ENCODE peak calls at places on chromosome 15, in six cellular contexts. N is spleen, Y is lower leg skin, S is uterus, J is IMR-90, U is esophagus squamous epithelium. P is an unnamed sample.

GRCh38 chr15:66226736-66227135 is 26.8 kb downstream of the MEGF11 start:
- DNase-seq in N (peak; percentile 29), Y (no peak), S (no peak), J (no peak), U (no peak), P (no peak)

GRCh38 chr15:34001536-34001935 is 33.2 kb downstream of the CHRM5 start:
- DNase-seq in N (no peak), Y (no peak), S (no peak), J (no peak), U (no peak), P (no peak)

GRCh38 chr15:31214864-31215489 is 111.7 kb upstream of the KLF13 start:
- DNase-seq in N (peak; percentile 84), Y (peak; percentile 93), S (peak; percentile 63), J (no peak), U (no peak), P (no peak)

GRCh38 chr15:46151786-46152185 is 517.0 kb downstream of the SQOR start:
- DNase-seq in N (no peak), Y (no peak), S (no peak), J (peak; percentile 15), U (no peak), P (no peak)

GRCh38 chr15:64864080-64864479 is 22.4 kb downstream of the PLEKHO2 start:
- DNase-seq in N (no peak), Y (no peak), S (no peak), J (peak; percentile 38), U (no peak), P (no peak)

GRCh38 chr15:88989578-88989977 is 76.4 kb upstream of the MFGE8 start:
- DNase-seq in N (no peak), Y (no peak), S (no peak), J (peak; percentile 94), U (no peak), P (no peak)

GRCh38 chr15:70589221-70589620 is 174.1 kb downstream of the UACA start:
- DNase-seq in N (no peak), Y (no peak), S (no peak), J (peak; percentile 74), U (no peak), P (no peak)

GRCh38 chr15:54187325-54187724 is 209.1 kb downstream of the UNC13C start:
- DNase-seq in N (no peak), Y (no peak), S (no peak), J (no peak), U (no peak), P (no peak)

GRCh38 chr15:91694829-91695205 is 158.7 kb upstream of the SLCO3A1 start:
- DNase-seq in N (no peak), Y (peak; percentile 89), S (peak; percentile 90), J (peak; percentile 47), U (no peak), P (no peak)

GRCh38 chr15:76803049-76803571 is 102.0 kb downstream of the SCAPER start:
- DNase-seq in N (no peak), Y (no peak), S (no peak), J (no peak), U (no peak), P (no peak)

DNA sequence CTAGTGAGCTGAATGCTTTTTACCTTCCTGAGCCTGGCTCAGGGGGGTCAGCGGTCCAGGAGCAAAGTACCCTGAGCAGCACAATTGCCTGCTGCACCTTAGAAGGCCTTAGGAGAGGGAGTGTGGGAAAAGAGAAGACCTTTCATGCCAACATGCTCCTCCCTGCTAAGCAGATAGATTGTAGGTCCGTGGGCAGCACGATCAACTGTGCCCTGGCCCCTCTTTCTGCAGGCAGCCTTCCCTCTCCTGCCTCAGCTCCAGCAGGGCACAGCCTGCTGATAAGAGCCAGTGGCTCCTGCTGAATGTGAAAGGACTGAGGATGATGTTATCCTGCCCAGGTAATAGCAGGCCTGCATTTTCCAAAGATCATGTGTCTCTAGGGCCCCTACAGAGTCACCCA is 4.1 kb downstream of the CORO2B start:
- DNase-seq in N (peak; percentile 30), Y (no peak), S (no peak), J (no peak), U (no peak), P (no peak)
- TF ChIP-seq POLR2A in N (no peak), Y (no peak), S (no peak), J (no peak), U (no peak), P (no peak)

GRCh38 chr15:82570721-82571519 is 30.7 kb upstream of the RPS17 start:
- DNase-seq in N (no peak), Y (no peak), S (peak; percentile 17), J (peak; percentile 70), U (no peak), P (no peak)

GRCh38 chr15:82567661-82568060 is 27.4 kb upstream of the RPS17 start:
- DNase-seq in N (no peak), Y (no peak), S (no peak), J (no peak), U (no peak), P (no peak)

GRCh38 chr15:82571722-82572222 is 31.5 kb upstream of the RPS17 start:
- DNase-seq in N (no peak), Y (peak; percentile 93), S (peak; percentile 77), J (peak; percentile 83), U (no peak), P (no peak)

GRCh38 chr15:82568986-82569385 is 28.7 kb upstream of the RPS17 start:
- DNase-seq in N (peak; percentile 44), Y (no peak), S (no peak), J (no peak), U (no peak), P (no peak)

DNA sequence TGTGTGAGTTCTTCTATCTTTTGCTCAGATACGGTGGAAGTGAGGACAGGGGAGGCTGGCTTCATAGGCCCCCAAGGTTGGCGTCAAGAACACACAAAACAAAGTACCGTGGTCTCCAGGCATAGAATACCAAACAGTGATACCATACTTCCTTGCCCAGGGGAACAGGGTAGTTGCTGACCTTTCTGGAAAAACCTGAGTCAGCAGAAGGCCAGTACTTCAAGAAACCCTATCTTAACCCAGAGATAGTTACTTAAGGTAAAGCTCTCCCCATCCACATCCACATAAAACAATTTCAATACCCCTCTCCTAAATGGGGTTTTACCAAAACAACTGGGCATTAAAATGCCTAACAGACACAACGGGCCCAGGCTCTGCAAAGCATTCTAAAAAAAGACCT is 29.6 kb upstream of the RPS17 start:
- DNase-seq in N (no peak), Y (no peak), S (no peak), J (no peak), U (no peak), P (no peak)
- TF ChIP-seq POLR2A in N (no peak), Y (no peak), S (no peak), J (no peak), U (no peak), P (no peak)

GRCh38 chr15:63288778-63289378 is 11.5 kb downstream of the APH1B start:
- DNase-seq in N (no peak), Y (no peak), S (no peak), J (peak; percentile 69), U (no peak), P (peak; percentile 63)

GRCh38 chr15:63283126-63283525 is 5.7 kb downstream of the APH1B start:
- DNase-seq in N (peak; percentile 89), Y (no peak), S (no peak), J (no peak), U (no peak), P (no peak)

GRCh38 chr15:63284379-63284778 is 7.0 kb downstream of the APH1B start:
- DNase-seq in N (no peak), Y (no peak), S (no peak), J (no peak), U (no peak), P (no peak)

GRCh38 chr15:63288342-63288741 is 10.9 kb downstream of the APH1B start:
- DNase-seq in N (no peak), Y (no peak), S (no peak), J (no peak), U (no peak), P (no peak)

DNA sequence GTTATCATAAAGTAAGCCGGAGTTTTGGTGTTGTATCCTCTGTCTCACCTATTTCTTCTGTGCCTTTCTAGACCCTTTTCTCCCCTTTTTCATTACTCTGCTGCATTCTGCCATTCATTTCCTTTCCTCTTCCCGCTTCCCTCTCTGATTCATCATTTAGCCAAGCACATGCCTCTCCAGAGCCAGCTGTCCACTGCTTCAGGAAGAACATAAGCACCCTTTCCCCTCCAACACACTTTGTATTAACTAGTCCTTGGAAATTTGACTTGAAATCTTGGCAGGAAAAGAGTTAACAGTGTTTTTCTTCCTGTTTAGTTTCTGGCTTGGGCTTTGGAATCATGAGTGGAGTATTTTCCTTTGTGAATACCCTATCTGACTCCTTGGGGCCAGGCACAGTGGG is 9.7 kb downstream of the APH1B start:
- DNase-seq in N (no peak), Y (no peak), S (no peak), J (peak; percentile 48), U (no peak), P (no peak)
- TF ChIP-seq POLR2A in N (no peak), Y (no peak), S (no peak), J (no peak), U (no peak), P (no peak)

GRCh38 chr15:98958918-98959639 is 48.5 kb downstream of the PGPEP1L start:
- DNase-seq in N (no peak), Y (peak; percentile 82), S (no peak), J (no peak), U (no peak), P (no peak)

GRCh38 chr15:98959640-98960007 is 48.0 kb downstream of the PGPEP1L start:
- DNase-seq in N (no peak), Y (no peak), S (no peak), J (no peak), U (no peak), P (no peak)

GRCh38 chr15:98958076-98958475 is 49.5 kb downstream of the PGPEP1L start:
- DNase-seq in N (no peak), Y (peak; percentile 43), S (no peak), J (no peak), U (no peak), P (no peak)

GRCh38 chr15:98963459-98963858 is 44.1 kb downstream of the PGPEP1L start:
- DNase-seq in N (no peak), Y (peak; percentile 59), S (no peak), J (no peak), U (no peak), P (no peak)

DNA sequence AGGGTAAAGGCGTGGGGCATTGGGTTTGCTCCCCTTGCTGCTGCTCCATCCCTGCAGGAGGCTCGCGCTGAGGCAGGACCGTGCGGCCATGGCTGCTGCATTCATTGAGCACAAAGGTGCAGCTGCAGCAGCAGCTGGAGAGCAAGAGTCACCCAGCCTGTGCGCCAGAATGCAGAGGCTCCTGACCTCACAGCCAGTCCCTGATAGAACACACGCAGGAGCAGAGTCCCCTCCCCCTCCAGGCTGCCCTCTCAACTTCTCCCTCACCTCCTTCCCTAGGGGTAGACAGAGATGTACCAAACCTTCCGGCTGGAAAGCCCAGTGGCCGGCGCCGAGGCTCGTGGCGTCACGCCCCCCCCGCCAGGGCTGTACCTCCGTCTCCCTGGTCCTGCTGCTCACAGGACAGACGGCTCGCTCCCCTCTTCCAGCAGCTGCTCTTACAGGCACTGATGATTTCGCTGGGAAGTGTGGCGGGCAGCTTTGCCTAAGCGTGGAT is 47.0 kb downstream of the PGPEP1L start:
- DNase-seq in N (no peak), Y (peak; percentile 78), S (no peak), J (no peak), U (no peak), P (no peak)
- TF ChIP-seq POLR2A in N (no peak), Y (no peak), S (no peak), J (no peak), U (no peak), P (no peak)

GRCh38 chr15:101411588-101411987 is 77.9 kb downstream of the PCSK6 start:
- DNase-seq in N (no peak), Y (peak; percentile 59), S (no peak), J (no peak), U (no peak), P (no peak)
- TF ChIP-seq POLR2A in N (no peak), Y (no peak), S (no peak), J (no peak), U (no peak), P (no peak)

GRCh38 chr15:63048986-63049665 is 6.6 kb downstream of the TPM1 start:
- DNase-seq in N (peak; percentile 85), Y (peak; percentile 90), S (no peak), J (peak; percentile 66), U (no peak), P (peak; percentile 82)
- TF ChIP-seq POLR2A in N (no peak), Y (no peak), S (no peak), J (no peak), U (no peak), P (peak; percentile 62)

P was measured in erythroblast.